ENCODE peak calls at places on chromosomes 11 and 22, in eight cellular contexts. N, P, G, J, L, Q, O and B are unnamed samples.

GRCh38 chr22:40367342-40367741 is 3.1 kb upstream of the SGSM3 start:
- DNase-seq in J (no peak), N (no peak), L (no peak), Q (no peak), G (no peak), O (no peak), P (no peak), B (no peak)

GRCh38 chr11:68980776-68981065 is at the start of gene MRGPRD:
- DNase-seq in N (no peak), L (no peak), P (no peak), Q (no peak), J (no peak), O (no peak), G (no peak), B (no peak)

GRCh38 chr11:110125632-110126031 is 32.4 kb downstream of the ZC3H12C start:
- DNase-seq in N (no peak), O (no peak), G (no peak), L (no peak), Q (no peak), P (no peak), J (no peak), B (no peak)

GRCh38 chr11:79403839-79404238 is 37.0 kb downstream of the TENM4 start:
- DNase-seq in N (no peak), J (no peak), L (no peak), G (no peak), O (no peak), Q (no peak), P (no peak), B (no peak)

GRCh38 chr22:43854151-43854785 is 8.0 kb downstream of the SULT4A1 start:
- DNase-seq in Q (no peak), J (peak; percentile 44), N (no peak), P (no peak), G (no peak), O (no peak), L (no peak), B (no peak)

GRCh38 chr11:121352301-121352891 is 59.8 kb downstream of the SC5D start:
- DNase-seq in P (no peak), O (no peak), L (no peak), J (no peak), Q (peak; percentile 84), N (no peak), G (no peak), B (peak; percentile 81)

GRCh38 chr11:60193687-60194433 is 11.0 kb upstream of the MS4A6A start:
- DNase-seq in L (peak; percentile 41), N (peak; percentile 80), P (no peak), G (no peak), O (peak; percentile 43), Q (peak; percentile 23), J (no peak), B (peak; percentile 23)

GRCh38 chr11:100791873-100792272 is 104.8 kb downstream of the ARHGAP42 start:
- DNase-seq in L (no peak), J (no peak), Q (no peak), O (no peak), G (no peak), N (no peak), P (no peak), B (no peak)

GRCh38 chr11:11992257-11992690 is 16.2 kb downstream of the DKK3 start:
- DNase-seq in J (peak; percentile 61), O (no peak), L (no peak), N (no peak), Q (no peak), G (no peak), P (no peak), B (no peak)

GRCh38 chr22:33579448-33580093 is 340.7 kb downstream of the LARGE1 start:
- DNase-seq in J (no peak), N (peak; percentile 56), P (no peak), G (no peak), L (no peak), O (peak; percentile 56), Q (no peak), B (no peak)

GRCh38 chr11:64831411-64831891 is 13.0 kb downstream of the CDC42BPG start:
- DNase-seq in G (no peak), O (no peak), J (peak; percentile 63), P (no peak), Q (no peak), N (no peak), L (no peak), B (no peak)

GRCh38 chr11:128200467-128200866 is 386.9 kb downstream of the ETS1 start:
- DNase-seq in J (no peak), G (no peak), L (no peak), O (no peak), N (no peak), P (no peak), Q (no peak), B (no peak)

GRCh38 chr11:129252621-129253020 is 60.5 kb upstream of the ARHGAP32 start:
- DNase-seq in O (no peak), G (no peak), J (no peak), Q (no peak), L (no peak), P (no peak), N (no peak), B (no peak)